ENCODE peak calls at places on chromosome 6, in four cellular contexts. J is bronchial epithelial cell, A is fibroblast of lung, N is heart right ventricle. F is an unnamed sample.
A peak's percentile ranks its signal among the peaks of the same experiment; 100 is the strongest.

GRCh38 chr6:24352434-24352833 is 5.4 kb downstream of the DCDC2 start:
- DNase-seq in J (no peak), A (no peak), N (no peak), F (no peak)

GRCh38 chr6:40440083-40440482 is 147.1 kb downstream of the LRFN2 start:
- DNase-seq in J (peak; percentile 93), A (no peak), N (no peak), F (no peak)

GRCh38 chr6:37653933-37654565 is 43.6 kb downstream of the MDGA1 start:
- DNase-seq in J (no peak), A (peak; percentile 49), N (no peak), F (no peak)

GRCh38 chr6:131061771-131062160 is 1.3 kb downstream of the EPB41L2 start:
- DNase-seq in J (no peak), A (no peak), N (no peak), F (no peak)

GRCh38 chr6:95596021-95596420 is 18.7 kb downstream of the MANEA start:
- DNase-seq in J (peak; percentile 88), A (no peak), N (no peak), F (no peak)

GRCh38 chr6:137692806-137693205 is 174.3 kb upstream of the TNFAIP3 start:
- DNase-seq in J (peak; percentile 80), A (no peak), N (no peak), F (peak; percentile 83)

GRCh38 chr6:166488081-166488685 is 98.3 kb downstream of the RAMACL start:
- DNase-seq in J (no peak), A (peak; percentile 12), N (peak; percentile 71), F (no peak)

GRCh38 chr6:38509713-38510112 is 130.0 kb downstream of the BTBD9 start:
- DNase-seq in J (peak; percentile 71), A (peak; percentile 49), N (no peak), F (peak; percentile 39)

GRCh38 chr6:12163149-12163548 is 127.0 kb upstream of the EDN1 start:
- DNase-seq in J (no peak), A (no peak), N (no peak), F (no peak)

GRCh38 chr6:26328265-26328844 is 36.6 kb upstream of the BTN3A2 start:
- DNase-seq in J (no peak), A (no peak), N (no peak), F (no peak)

GRCh38 chr6:22017272-22017671 is 279.6 kb downstream of the PRL start:
- DNase-seq in J (no peak), A (peak; percentile 66), N (no peak), F (no peak)

GRCh38 chr6:38176797-38177751 is 357.5 kb downstream of the ZFAND3 start:
- DNase-seq in J (no peak), A (no peak), N (peak; percentile 40), F (no peak)

GRCh38 chr6:157813757-157814455 is 9.1 kb upstream of the SNX9 start:
- DNase-seq in J (no peak), A (peak; percentile 89), N (no peak), F (no peak)

GRCh38 chr6:134882426-134883038 is 67.4 kb downstream of the ALDH8A1 start:
- DNase-seq in J (peak; percentile 45), A (peak; percentile 86), N (peak; percentile 34), F (no peak)

GRCh38 chr6:155472886-155473285 is 17.2 kb upstream of the NOX3 start:
- DNase-seq in J (no peak), A (peak; percentile 18), N (no peak), F (no peak)

GRCh38 chr6:25699649-25700048 is 47.6 kb downstream of the SCGN start:
- DNase-seq in J (no peak), A (no peak), N (no peak), F (no peak)

GRCh38 chr6:135217663-135218062 is 36.6 kb downstream of the MYB start:
- DNase-seq in J (no peak), A (no peak), N (no peak), F (no peak)

GRCh38 chr6:14141531-14141930 is 24.0 kb downstream of the CD83 start:
- DNase-seq in J (no peak), A (no peak), N (no peak), F (no peak)

GRCh38 chr6:36444470-36444869 is 1.7 kb downstream of the KCTD20 start:
- DNase-seq in J (peak; percentile 75), A (peak; percentile 81), N (no peak), F (no peak)

GRCh38 chr6:30685157-30685976 is 1.1 kb downstream of the PPP1R18 start:
- DNase-seq in J (no peak), A (peak; percentile 34), N (no peak), F (no peak)

GRCh38 chr6:55379486-55379885 is 52.2 kb downstream of the GFRAL start:
- DNase-seq in J (no peak), A (peak; percentile 34), N (no peak), F (no peak)

GRCh38 chr6:127190552-127190951 is 72.1 kb downstream of the RSPO3 start:
- DNase-seq in J (peak; percentile 50), A (peak; percentile 78), N (no peak), F (no peak)

GRCh38 chr6:157072128-157072527 is 251.2 kb downstream of the TMEM242 start:
- DNase-seq in J (no peak), A (no peak), N (no peak), F (no peak)

GRCh38 chr6:168138436-168138835 is 59.4 kb upstream of the FRMD1 start:
- DNase-seq in J (no peak), A (no peak), N (no peak), F (no peak)

GRCh38 chr6:154509421-154510143 is 903 bp downstream of the CNKSR3 start:
- DNase-seq in J (no peak), A (peak; percentile 40), N (no peak), F (no peak)

GRCh38 chr6:141290871-141291270 is 841.9 kb upstream of the GJE1 start:
- DNase-seq in J (peak; percentile 53), A (no peak), N (no peak), F (no peak)

GRCh38 chr6:105189026-105189680 is 9.3 kb upstream of the POPDC3 start:
- DNase-seq in J (no peak), A (no peak), N (no peak), F (no peak)

GRCh38 chr6:36094786-36095496 is 35.4 kb upstream of the MAPK13 start:
- DNase-seq in J (peak; percentile 58), A (peak; percentile 80), N (peak; percentile 78), F (no peak)

GRCh38 chr6:6004147-6004995 is 2.4 kb downstream of the NRN1 start:
- DNase-seq in J (no peak), A (peak; percentile 29), N (no peak), F (no peak)

GRCh38 chr6:24951831-24952299 is 16.1 kb upstream of the RIPOR2 start:
- DNase-seq in J (no peak), A (no peak), N (no peak), F (no peak)

GRCh38 chr6:142825760-142826159 is 119.2 kb downstream of the HIVEP2 start:
- DNase-seq in J (no peak), A (no peak), N (no peak), F (no peak)

GRCh38 chr6:63805808-63806572 is 170.4 kb downstream of the PHF3 start:
- DNase-seq in J (peak; percentile 98), A (peak; percentile 92), N (no peak), F (peak; percentile 69)

GRCh38 chr6:149990672-149991402 is 27.1 kb downstream of the ULBP1 start:
- DNase-seq in J (no peak), A (no peak), N (no peak), F (no peak)

GRCh38 chr6:158752613-158753012 is 66.6 kb downstream of the EZR start:
- DNase-seq in J (no peak), A (peak; percentile 43), N (peak; percentile 60), F (no peak)

DNA sequence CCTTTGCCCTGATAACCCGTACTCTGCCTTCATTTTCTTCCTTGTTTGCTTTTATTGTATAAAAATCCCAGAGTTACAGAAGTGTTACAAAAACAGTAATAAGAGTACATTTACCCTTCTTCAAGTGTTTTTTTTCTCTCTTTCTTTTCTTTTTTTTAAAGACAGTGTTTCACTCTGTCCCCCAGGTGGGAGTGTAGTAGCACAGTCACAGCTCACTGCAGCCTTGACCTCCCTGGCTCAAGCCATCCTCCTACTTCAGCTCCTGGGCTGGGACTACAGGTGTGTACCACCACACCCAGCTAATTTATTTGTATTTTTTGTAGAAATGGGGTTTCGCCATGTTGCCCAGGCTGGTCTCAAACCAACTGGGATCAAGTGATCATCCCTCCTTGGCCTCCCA is 402.7 kb downstream of the CDKAL1 start:
- DNase-seq in J (no peak), A (no peak), N (no peak), F (no peak)
- TF ChIP-seq CTCF in J (no peak), A (no peak), N (no peak), F (no peak)

GRCh38 chr6:111326563-111326962 is 156.5 kb downstream of the REV3L start:
- DNase-seq in J (no peak), A (no peak), N (no peak), F (no peak)

DNA sequence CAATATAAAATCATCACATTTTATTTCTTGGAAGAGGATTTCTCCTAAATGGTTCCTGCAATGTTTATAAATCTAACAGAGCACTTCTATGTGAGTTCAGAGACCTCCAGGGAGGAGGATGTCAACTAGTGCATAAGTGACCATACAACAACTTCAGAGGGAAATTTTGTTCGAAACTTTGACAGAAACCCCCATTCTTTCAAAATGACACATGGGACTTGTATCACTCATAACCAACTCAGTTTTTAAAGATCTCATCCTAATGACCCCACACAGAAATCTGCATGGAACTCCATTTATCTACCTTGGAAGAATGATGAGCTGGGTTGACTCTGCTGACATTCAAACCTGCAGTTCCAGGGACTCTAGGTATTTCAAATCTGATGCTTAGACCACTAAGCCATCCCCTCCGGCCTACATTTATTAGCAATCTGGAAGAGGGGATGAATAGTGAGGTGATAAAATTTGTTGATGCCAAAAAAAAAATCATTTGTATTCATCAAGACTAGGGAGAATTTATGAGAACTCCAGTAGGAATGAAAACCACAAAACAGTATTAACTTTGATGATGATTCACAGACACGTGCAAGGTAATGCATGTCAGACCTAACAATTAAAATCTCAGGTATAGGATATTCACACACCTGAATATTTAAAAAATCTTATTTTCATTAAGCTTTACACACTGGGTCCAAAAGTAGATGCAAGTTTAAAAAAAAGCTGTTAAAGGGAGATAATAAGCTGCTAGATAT is 153.0 kb downstream of the REV3L start:
- DNase-seq in J (peak; percentile 55), A (no peak), N (no peak), F (no peak)
- H3K36me3 ChIP-seq in J (peaks cover 4% of the 10 kb centered on the region), A (peaks cover 12% of the 10 kb centered on the region), N (no peaks in the 10 kb centered on the region), F (no peaks in the 10 kb centered on the region)

DNA sequence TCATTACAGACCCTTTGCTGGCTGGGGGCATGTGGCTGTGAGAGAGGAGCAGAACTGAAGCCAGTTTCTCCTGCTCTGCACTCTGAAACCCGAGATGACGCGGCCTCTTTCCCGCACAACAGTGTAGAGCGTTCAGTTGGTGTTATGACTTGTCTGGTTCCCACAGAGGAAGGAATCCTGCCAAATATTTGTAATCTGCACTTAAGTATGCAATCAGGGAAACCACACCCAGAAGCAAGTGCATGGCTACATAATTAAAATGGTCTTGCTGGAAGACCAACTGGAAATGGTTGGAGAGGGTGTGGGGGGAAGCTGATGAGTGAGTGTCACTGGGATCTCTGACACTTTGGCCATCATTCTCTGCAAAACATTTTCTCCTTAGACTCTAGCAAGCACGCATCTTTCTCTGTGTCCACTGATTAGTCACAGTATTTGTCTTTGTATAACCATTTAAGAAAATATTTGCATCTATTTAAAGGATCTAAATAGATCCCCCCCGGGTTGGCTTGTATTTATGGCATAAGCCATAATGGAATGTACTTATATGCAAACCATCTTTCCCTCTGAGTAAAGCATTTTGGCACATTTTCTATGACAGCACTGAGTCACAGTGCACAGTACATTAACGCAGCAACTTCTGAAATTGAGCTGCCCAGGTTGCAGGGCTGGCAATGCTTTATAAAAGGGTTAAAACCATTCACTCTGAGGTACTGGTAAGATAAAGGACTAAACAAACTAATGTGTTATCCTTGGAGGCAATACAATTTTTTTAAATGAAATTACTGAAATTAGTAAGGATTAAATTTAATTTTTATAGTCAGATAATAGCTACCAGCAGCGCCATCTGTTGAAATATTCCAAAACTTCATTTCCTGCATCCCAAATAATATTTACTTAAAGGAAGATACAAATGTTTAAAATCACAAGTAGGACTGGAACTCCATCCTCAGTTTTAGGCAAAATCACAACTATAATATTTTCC is 76.7 kb downstream of the FOXC1 start:
- DNase-seq in J (peak; percentile 98), A (peak; percentile 93), N (peak; percentile 36), F (peak; percentile 66)
- H3K4me3 ChIP-seq in J (no peak overlapping the region), A (no peak overlapping the region), N (no peak overlapping the region), F (no peak overlapping the region)

GRCh38 chr6:72140795-72141194 is 254.4 kb downstream of the RIMS1 start:
- DNase-seq in J (peak; percentile 30), A (peak; percentile 33), N (no peak), F (no peak)
- TF ChIP-seq CTCF in J (no peak), A (no peak), N (no peak), F (no peak)

F was measured in kidney epithelial cell.